ENCODE peak calls at places on chromosomes 13 and 19, in nine cellular contexts. D, K, P, U, J, B, N, Q and V are unnamed samples.
A peak's percentile ranks its signal among the peaks of the same experiment; 100 is the strongest.

GRCh38 chr13:21777166-21777565 is 106.3 kb downstream of the FGF9 start:
- DNase-seq in D (no peak), K (no peak), P (no peak), U (no peak), J (no peak), B (no peak), N (no peak), Q (no peak), V (no peak)

GRCh38 chr19:14363203-14364097 is 17.8 kb upstream of the ADGRE5 start:
- DNase-seq in D (no peak), K (peak; percentile 53), P (peak; percentile 87), U (peak; percentile 93), J (no peak), B (peak; percentile 93), N (peak; percentile 30), Q (peak; percentile 68), V (peak; percentile 60)

GRCh38 chr19:21022996-21023395 is 2.5 kb downstream of the ZNF430 start:
- DNase-seq in D (no peak), K (no peak), P (no peak), U (peak; percentile 27), J (no peak), B (peak; percentile 49), N (peak; percentile 48), Q (peak; percentile 85), V (peak; percentile 78)

GRCh38 chr19:58154679-58155648 is 4.4 kb upstream of the ZNF329 start:
- DNase-seq in D (peak; percentile 90), K (peak; percentile 99), P (peak; percentile 99), U (peak; percentile 96), J (peak; percentile 91), B (peak; percentile 96), N (peak; percentile 88), Q (peak; percentile 92), V (no peak)

GRCh38 chr13:76885203-76886004 is 801 bp downstream of the KCTD12 start:
- DNase-seq in D (peak; percentile 68), K (peak; percentile 40), P (peak; percentile 71), U (peak; percentile 84), J (peak; percentile 62), B (peak; percentile 83), N (peak; percentile 53), Q (peak; percentile 71), V (peak; percentile 84)

GRCh38 chr13:108508263-108508662 is 121.1 kb upstream of the MYO16 start:
- DNase-seq in D (no peak), K (no peak), P (no peak), U (peak; percentile 59), J (no peak), B (peak; percentile 48), N (no peak), Q (peak; percentile 23), V (peak; percentile 29)

GRCh38 chr13:113649212-113649611 is 8.8 kb downstream of the ATP4B start:
- DNase-seq in D (peak; percentile 1), K (no peak), P (no peak), U (no peak), J (no peak), B (no peak), N (no peak), Q (no peak), V (no peak)

GRCh38 chr19:51181377-51181912 is 39.3 kb downstream of the SIGLEC7 start:
- DNase-seq in D (no peak), K (no peak), P (no peak), U (no peak), J (no peak), B (no peak), N (no peak), Q (no peak), V (no peak)

GRCh38 chr19:53037101-53038097 is 7.1 kb upstream of the ERVV-2 start:
- DNase-seq in D (no peak), K (peak; percentile 20), P (peak; percentile 38), U (peak; percentile 59), J (no peak), B (peak; percentile 50), N (no peak), Q (peak; percentile 60), V (no peak)

GRCh38 chr19:55494172-55494761 is 6.0 kb downstream of the SSC5D start:
- DNase-seq in D (no peak), K (no peak), P (peak; percentile 68), U (peak; percentile 94), J (no peak), B (peak; percentile 94), N (peak; percentile 59), Q (peak; percentile 51), V (peak; percentile 19)

DNA sequence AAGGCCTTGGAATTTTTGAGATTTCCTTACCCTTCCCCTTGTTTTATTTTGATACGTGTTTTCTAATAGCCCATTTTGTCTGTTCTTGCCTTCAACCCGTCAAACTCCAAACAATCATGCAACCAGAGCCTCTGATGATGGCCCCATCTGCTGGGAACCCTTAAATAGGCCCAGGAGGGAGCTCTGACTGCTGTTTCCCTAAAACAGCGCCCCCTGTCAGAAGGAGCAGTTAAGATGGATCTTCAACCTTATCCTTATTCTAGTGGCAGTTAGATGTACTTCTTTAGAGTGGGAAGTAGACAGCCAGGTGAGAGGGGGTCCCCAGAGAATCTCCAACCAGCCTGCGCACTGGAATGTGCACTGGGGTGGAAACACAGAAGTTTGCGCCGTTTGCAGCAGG is 1031.0 kb upstream of the PCDH9 start:
- DNase-seq in D (no peak), K (no peak), P (no peak), U (no peak), J (no peak), B (no peak), N (no peak), Q (no peak), V (no peak)
- TF ChIP-seq CTCF in D (no peak), K (no peak), P (no peak), U (no peak), J (no peak), B (no peak), N (no peak), Q (no peak), V (no peak)

GRCh38 chr19:3966051-3967017 is 4.6 kb downstream of the DAPK3 start:
- DNase-seq in D (no peak), K (no peak), P (no peak), U (no peak), J (no peak), B (no peak), N (no peak), Q (no peak), V (no peak)

GRCh38 chr19:3970808-3971598 is at the start of gene DAPK3:
- DNase-seq in D (peak; percentile 94), K (peak; percentile 97), P (peak; percentile 98), U (peak; percentile 98), J (peak; percentile 96), B (peak; percentile 98), N (peak; percentile 97), Q (peak; percentile 97), V (peak; percentile 99)

GRCh38 chr19:3970313-3970807 is 539 bp downstream of the DAPK3 start:
- DNase-seq in D (no peak), K (no peak), P (no peak), U (no peak), J (peak; percentile 29), B (no peak), N (no peak), Q (no peak), V (no peak)

GRCh38 chr19:3968556-3969434 is 2.1 kb downstream of the DAPK3 start:
- DNase-seq in D (peak; percentile 79), K (peak; percentile 66), P (peak; percentile 85), U (peak; percentile 100), J (peak; percentile 89), B (peak; percentile 99), N (peak; percentile 99), Q (peak; percentile 99), V (peak; percentile 96)

DNA sequence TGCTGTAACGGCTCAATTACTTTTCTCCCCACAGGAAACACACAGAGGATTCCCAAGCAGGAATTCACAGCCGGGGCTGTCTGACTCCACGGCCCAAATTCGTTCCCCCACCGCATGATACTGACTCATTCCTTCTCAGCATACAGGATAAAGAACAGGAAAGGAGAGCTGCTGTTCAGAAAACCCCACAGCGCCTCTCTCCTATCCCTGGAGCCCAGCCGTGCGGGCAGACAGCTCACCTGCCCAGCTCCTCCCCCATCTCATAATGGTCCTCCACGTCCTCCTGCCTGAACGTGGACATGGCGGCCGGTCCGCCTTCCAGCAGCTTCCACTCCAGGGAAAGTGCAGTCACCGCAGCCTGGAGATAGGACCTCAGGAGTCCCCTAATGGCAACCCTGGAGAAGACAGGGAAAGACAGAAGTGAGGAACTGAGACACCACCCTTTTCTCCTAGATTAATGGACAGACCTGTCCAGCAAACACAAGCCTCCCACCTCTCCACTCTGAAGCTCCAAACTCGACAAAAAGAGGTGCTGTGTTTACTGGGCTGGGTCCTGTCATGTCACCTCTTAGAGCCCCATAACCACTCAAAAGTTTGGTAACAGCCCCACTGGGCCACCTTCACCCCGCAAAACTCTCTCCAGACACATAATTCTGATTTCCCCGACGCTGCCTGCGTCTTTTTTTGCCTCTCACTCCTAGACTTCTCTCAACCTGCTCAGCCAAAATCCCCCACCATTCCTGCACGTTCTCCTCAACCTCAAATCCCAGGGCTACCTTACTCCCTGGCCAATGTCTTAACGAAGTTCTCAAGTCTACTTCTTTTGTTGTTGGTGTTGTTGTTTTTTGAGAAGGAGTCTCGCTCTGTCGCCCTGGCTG is 1.2 kb downstream of the DAPK3 start:
- DNase-seq in D (no peak), K (no peak), P (no peak), U (peak; percentile 83), J (peak; percentile 31), B (peak; percentile 79), N (peak; percentile 83), Q (peak; percentile 91), V (peak; percentile 79)
- TF ChIP-seq CTCF in D (no peak), K (peak; percentile 31), P (no peak), U (peak; percentile 32), J (no peak), B (peak; percentile 40), N (peak; percentile 66), Q (peak; percentile 22), V (peak; percentile 18)

GRCh38 chr13:20703785-20704458 is 423 bp downstream of the IL17D start:
- DNase-seq in D (peak; percentile 36), K (peak; percentile 67), P (peak; percentile 76), U (peak; percentile 81), J (no peak), B (peak; percentile 82), N (peak; percentile 72), Q (peak; percentile 77), V (peak; percentile 64)
- TF ChIP-seq CTCF in D (peak; percentile 85), K (peak; percentile 71), P (peak; percentile 52), U (peak; percentile 25), J (no peak), B (no peak), N (peak; percentile 69), Q (peak; percentile 38), V (peak; percentile 52)

DNA sequence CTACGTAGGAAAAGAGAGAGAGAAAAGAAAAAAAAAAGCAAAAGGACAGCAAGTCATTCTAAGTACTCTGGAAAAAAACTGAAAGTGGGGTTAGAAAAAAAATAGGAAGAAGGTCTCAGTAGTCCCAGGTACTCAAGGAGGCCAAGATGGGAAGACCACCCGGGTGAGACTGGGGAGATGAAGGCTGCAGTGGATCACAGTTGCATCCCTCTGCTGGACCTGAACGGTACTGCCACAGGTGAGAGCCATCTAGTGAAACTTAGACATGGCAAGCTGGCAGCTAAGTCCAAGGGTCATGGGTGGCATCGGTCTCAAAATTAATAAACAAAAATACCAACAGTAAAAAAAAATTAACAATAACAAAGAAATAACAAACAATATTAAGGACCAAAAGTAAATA is 41.0 kb upstream of the ZNF91 start:
- DNase-seq in D (no peak), K (no peak), P (no peak), U (no peak), J (no peak), B (no peak), N (no peak), Q (no peak), V (no peak)
- TF ChIP-seq CTCF in D (no peak), K (peak; percentile 37), P (peak; percentile 20), U (peak; percentile 16), J (no peak), B (peak; percentile 35), N (peak; percentile 42), Q (peak; percentile 8), V (peak; percentile 26)

GRCh38 chr19:50051964-50052363 is 26.2 kb downstream of the ZNF473 start:
- DNase-seq in D (no peak), K (no peak), P (no peak), U (no peak), J (no peak), B (no peak), N (no peak), Q (no peak), V (no peak)
- TF ChIP-seq CTCF in D (no peak), K (no peak), P (no peak), U (no peak), J (no peak), B (no peak), N (no peak), Q (no peak), V (no peak)